ENCODE peak calls at places on chromosomes 13 and 19, in six cellular contexts. One of them, this sample, is unnamed.

GRCh38 chr13:26563713-26564112 is 6.2 kb downstream of the WASF3 start:
- DNase-seq in tibial artery: no peak
- DNase-seq in bronchial epithelial cell: no peak
- DNase-seq in mucosa of gallbladder: no peak
- DNase-seq in germinal center: no peak
- DNase-seq in activated CD4-positive, alpha-beta T cell treated with anti-CD3 and anti-CD28 coated beads, Interleukin-2, amount 50 U/mL, for 24 hours: no peak
- DNase-seq in this sample: no peak

GRCh38 chr19:29264897-29265296 is 51.9 kb upstream of the UQCRFS1 start:
- DNase-seq in activated CD4-positive, alpha-beta T cell treated with anti-CD3 and anti-CD28 coated beads, Interleukin-2, amount 50 U/mL, for 24 hours: no peak
- DNase-seq in tibial artery: no peak
- DNase-seq in mucosa of gallbladder: no peak
- DNase-seq in bronchial epithelial cell: no peak
- DNase-seq in germinal center: no peak
- DNase-seq in this sample: peak; percentile 10

GRCh38 chr19:6723108-6723618 is 2.7 kb upstream of the C3 start:
- DNase-seq in mucosa of gallbladder: peak; percentile 50
- DNase-seq in tibial artery: no peak
- DNase-seq in activated CD4-positive, alpha-beta T cell treated with anti-CD3 and anti-CD28 coated beads, Interleukin-2, amount 50 U/mL, for 24 hours: no peak
- DNase-seq in bronchial epithelial cell: peak; percentile 36
- DNase-seq in germinal center: no peak
- DNase-seq in this sample: no peak

GRCh38 chr13:69243366-69243765 is 864.3 kb upstream of the ATXN8OS start:
- DNase-seq in bronchial epithelial cell: no peak
- DNase-seq in tibial artery: no peak
- DNase-seq in activated CD4-positive, alpha-beta T cell treated with anti-CD3 and anti-CD28 coated beads, Interleukin-2, amount 50 U/mL, for 24 hours: no peak
- DNase-seq in germinal center: no peak
- DNase-seq in mucosa of gallbladder: peak; percentile 58
- DNase-seq in this sample: no peak

GRCh38 chr19:22832031-22832762 is at the start of gene ZNF723:
- DNase-seq in mucosa of gallbladder: no peak
- DNase-seq in germinal center: no peak
- DNase-seq in bronchial epithelial cell: no peak
- DNase-seq in tibial artery: no peak
- DNase-seq in activated CD4-positive, alpha-beta T cell treated with anti-CD3 and anti-CD28 coated beads, Interleukin-2, amount 50 U/mL, for 24 hours: no peak
- DNase-seq in this sample: no peak

GRCh38 chr19:18373892-18374629 is 11.9 kb upstream of the GDF15 start:
- DNase-seq in mucosa of gallbladder: peak; percentile 92
- DNase-seq in germinal center: no peak
- DNase-seq in bronchial epithelial cell: peak; percentile 74
- DNase-seq in tibial artery: peak; percentile 96
- DNase-seq in activated CD4-positive, alpha-beta T cell treated with anti-CD3 and anti-CD28 coated beads, Interleukin-2, amount 50 U/mL, for 24 hours: no peak
- DNase-seq in this sample: peak; percentile 95

GRCh38 chr19:3440082-3440481 is 40.2 kb downstream of the SMIM24 start:
- DNase-seq in bronchial epithelial cell: no peak
- DNase-seq in mucosa of gallbladder: no peak
- DNase-seq in germinal center: peak; percentile 59
- DNase-seq in tibial artery: no peak
- DNase-seq in activated CD4-positive, alpha-beta T cell treated with anti-CD3 and anti-CD28 coated beads, Interleukin-2, amount 50 U/mL, for 24 hours: no peak
- DNase-seq in this sample: no peak

GRCh38 chr19:55611983-55612645 is 6.7 kb downstream of the ZNF865 start:
- DNase-seq in mucosa of gallbladder: no peak
- DNase-seq in tibial artery: no peak
- DNase-seq in activated CD4-positive, alpha-beta T cell treated with anti-CD3 and anti-CD28 coated beads, Interleukin-2, amount 50 U/mL, for 24 hours: no peak
- DNase-seq in bronchial epithelial cell: no peak
- DNase-seq in germinal center: no peak
- DNase-seq in this sample: no peak

GRCh38 chr19:33302974-33303790 is 848 bp upstream of the CEBPA start:
- DNase-seq in mucosa of gallbladder: peak; percentile 56
- DNase-seq in activated CD4-positive, alpha-beta T cell treated with anti-CD3 and anti-CD28 coated beads, Interleukin-2, amount 50 U/mL, for 24 hours: no peak
- DNase-seq in tibial artery: no peak
- DNase-seq in germinal center: no peak
- DNase-seq in bronchial epithelial cell: no peak
- DNase-seq in this sample: peak; percentile 75

GRCh38 chr13:98083507-98083906 is 59.4 kb upstream of the FARP1 start:
- DNase-seq in activated CD4-positive, alpha-beta T cell treated with anti-CD3 and anti-CD28 coated beads, Interleukin-2, amount 50 U/mL, for 24 hours: no peak
- DNase-seq in mucosa of gallbladder: no peak
- DNase-seq in bronchial epithelial cell: peak; percentile 58
- DNase-seq in germinal center: no peak
- DNase-seq in tibial artery: no peak
- DNase-seq in this sample: no peak

GRCh38 chr19:7729211-7729610 is 2.7 kb downstream of the CLEC4G start:
- DNase-seq in mucosa of gallbladder: no peak
- DNase-seq in bronchial epithelial cell: no peak
- DNase-seq in activated CD4-positive, alpha-beta T cell treated with anti-CD3 and anti-CD28 coated beads, Interleukin-2, amount 50 U/mL, for 24 hours: no peak
- DNase-seq in germinal center: no peak
- DNase-seq in tibial artery: no peak
- DNase-seq in this sample: no peak

GRCh38 chr19:16373539-16373938 is 48.9 kb downstream of the KLF2 start:
- DNase-seq in germinal center: no peak
- DNase-seq in bronchial epithelial cell: no peak
- DNase-seq in mucosa of gallbladder: peak; percentile 68
- DNase-seq in activated CD4-positive, alpha-beta T cell treated with anti-CD3 and anti-CD28 coated beads, Interleukin-2, amount 50 U/mL, for 24 hours: no peak
- DNase-seq in tibial artery: no peak
- DNase-seq in this sample: peak; percentile 81

GRCh38 chr19:5536337-5536894 is 31.3 kb downstream of the TINCR start:
- DNase-seq in tibial artery: no peak
- DNase-seq in bronchial epithelial cell: peak; percentile 25
- DNase-seq in activated CD4-positive, alpha-beta T cell treated with anti-CD3 and anti-CD28 coated beads, Interleukin-2, amount 50 U/mL, for 24 hours: no peak
- DNase-seq in mucosa of gallbladder: peak; percentile 11
- DNase-seq in germinal center: no peak
- DNase-seq in this sample: peak; percentile 61

GRCh38 chr19:6278740-6279619 is 795 bp downstream of the MLLT1 start:
- DNase-seq in bronchial epithelial cell: no peak
- DNase-seq in activated CD4-positive, alpha-beta T cell treated with anti-CD3 and anti-CD28 coated beads, Interleukin-2, amount 50 U/mL, for 24 hours: no peak
- DNase-seq in mucosa of gallbladder: no peak
- DNase-seq in tibial artery: no peak
- DNase-seq in germinal center: no peak
- DNase-seq in this sample: peak; percentile 70

This sample was measured in sciatic nerve.